ENCODE peak calls at places on chromosomes 2 and 18, in ten cellular contexts. One of them, this sample, is unnamed.

GRCh38 chr18:76462326-76462694 is 32.7 kb downstream of the ZNF516 start:
- DNase-seq in stomach: no peak
- DNase-seq in endothelial cell of umbilical vein: no peak
- DNase-seq in heart left ventricle: peak
- DNase-seq in Peyer's patch: peak
- DNase-seq in IMR-90: no peak
- DNase-seq in K562: peak
- DNase-seq in tibial nerve: no peak
- DNase-seq in body of pancreas: no peak
- DNase-seq in breast epithelium: no peak
- DNase-seq in this sample: no peak

GRCh38 chr18:76713432-76713831 is 108.9 kb upstream of the ZNF236 start:
- DNase-seq in IMR-90: no peak
- DNase-seq in heart left ventricle: no peak
- DNase-seq in stomach: no peak
- DNase-seq in endothelial cell of umbilical vein: no peak
- DNase-seq in breast epithelium: no peak
- DNase-seq in K562: no peak
- DNase-seq in tibial nerve: no peak
- DNase-seq in Peyer's patch: no peak
- DNase-seq in body of pancreas: no peak
- DNase-seq in this sample: peak

GRCh38 chr18:23099621-23100020 is 35.7 kb upstream of the CABLES1 start:
- DNase-seq in tibial nerve: no peak
- DNase-seq in body of pancreas: no peak
- DNase-seq in K562: no peak
- DNase-seq in IMR-90: no peak
- DNase-seq in stomach: peak
- DNase-seq in breast epithelium: peak
- DNase-seq in heart left ventricle: no peak
- DNase-seq in endothelial cell of umbilical vein: no peak
- DNase-seq in Peyer's patch: peak
- DNase-seq in this sample: no peak

GRCh38 chr2:38740851-38741541 is 10.2 kb downstream of the SRSF7 start:
- DNase-seq in Peyer's patch: no peak
- DNase-seq in IMR-90: peak
- DNase-seq in breast epithelium: peak
- DNase-seq in endothelial cell of umbilical vein: peak
- DNase-seq in body of pancreas: no peak
- DNase-seq in K562: peak
- DNase-seq in stomach: no peak
- DNase-seq in tibial nerve: no peak
- DNase-seq in heart left ventricle: no peak
- DNase-seq in this sample: peak

GRCh38 chr2:134275058-134275862 is 21.4 kb downstream of the MGAT5 start:
- DNase-seq in Peyer's patch: peak
- DNase-seq in heart left ventricle: no peak
- DNase-seq in tibial nerve: no peak
- DNase-seq in endothelial cell of umbilical vein: no peak
- DNase-seq in body of pancreas: no peak
- DNase-seq in IMR-90: no peak
- DNase-seq in stomach: no peak
- DNase-seq in K562: no peak
- DNase-seq in breast epithelium: no peak
- DNase-seq in this sample: no peak

GRCh38 chr18:39359636-39360035 is 1794.0 kb upstream of the CELF4 start:
- DNase-seq in breast epithelium: no peak
- DNase-seq in body of pancreas: no peak
- DNase-seq in K562: no peak
- DNase-seq in Peyer's patch: no peak
- DNase-seq in stomach: no peak
- DNase-seq in heart left ventricle: no peak
- DNase-seq in endothelial cell of umbilical vein: no peak
- DNase-seq in tibial nerve: no peak
- DNase-seq in IMR-90: no peak
- DNase-seq in this sample: no peak

GRCh38 chr18:64288446-64288845 is 139.6 kb upstream of the LINC00305 start:
- DNase-seq in heart left ventricle: no peak
- DNase-seq in body of pancreas: no peak
- DNase-seq in tibial nerve: no peak
- DNase-seq in Peyer's patch: no peak
- DNase-seq in endothelial cell of umbilical vein: no peak
- DNase-seq in breast epithelium: no peak
- DNase-seq in IMR-90: no peak
- DNase-seq in stomach: no peak
- DNase-seq in K562: no peak
- DNase-seq in this sample: no peak

GRCh38 chr18:76875390-76876330 is 53.3 kb downstream of the ZNF236 start:
- DNase-seq in heart left ventricle: no peak
- DNase-seq in Peyer's patch: peak
- DNase-seq in body of pancreas: peak
- DNase-seq in endothelial cell of umbilical vein: peak
- DNase-seq in K562: peak
- DNase-seq in IMR-90: peak
- DNase-seq in stomach: peak
- DNase-seq in breast epithelium: no peak
- DNase-seq in tibial nerve: no peak
- DNase-seq in this sample: no peak

GRCh38 chr18:38256366-38256765 is 690.8 kb upstream of the CELF4 start:
- DNase-seq in endothelial cell of umbilical vein: no peak
- DNase-seq in tibial nerve: no peak
- DNase-seq in breast epithelium: no peak
- DNase-seq in Peyer's patch: no peak
- DNase-seq in IMR-90: no peak
- DNase-seq in stomach: no peak
- DNase-seq in heart left ventricle: no peak
- DNase-seq in body of pancreas: no peak
- DNase-seq in K562: no peak
- DNase-seq in this sample: no peak

GRCh38 chr2:219294356-219295351 is 14.5 kb downstream of the PTPRN start:
- DNase-seq in Peyer's patch: peak
- DNase-seq in endothelial cell of umbilical vein: peak
- DNase-seq in K562: peak
- DNase-seq in tibial nerve: peak
- DNase-seq in stomach: peak
- DNase-seq in body of pancreas: peak
- DNase-seq in breast epithelium: peak
- DNase-seq in heart left ventricle: peak
- DNase-seq in IMR-90: peak
- DNase-seq in this sample: peak

GRCh38 chr18:9547767-9548166 is 66.6 kb downstream of the PPP4R1 start:
- DNase-seq in K562: no peak
- DNase-seq in stomach: no peak
- DNase-seq in body of pancreas: no peak
- DNase-seq in tibial nerve: no peak
- DNase-seq in heart left ventricle: no peak
- DNase-seq in breast epithelium: no peak
- DNase-seq in Peyer's patch: no peak
- DNase-seq in IMR-90: no peak
- DNase-seq in endothelial cell of umbilical vein: no peak
- DNase-seq in this sample: no peak

GRCh38 chr2:283996-284794 is 3.7 kb downstream of the ALKAL2 start:
- DNase-seq in K562: no peak
- DNase-seq in breast epithelium: no peak
- DNase-seq in stomach: no peak
- DNase-seq in endothelial cell of umbilical vein: no peak
- DNase-seq in IMR-90: peak
- DNase-seq in body of pancreas: no peak
- DNase-seq in heart left ventricle: no peak
- DNase-seq in tibial nerve: no peak
- DNase-seq in Peyer's patch: no peak
- DNase-seq in this sample: no peak

GRCh38 chr2:226760412-226761194 is 39.0 kb downstream of the IRS1 start:
- DNase-seq in stomach: no peak
- DNase-seq in endothelial cell of umbilical vein: no peak
- DNase-seq in tibial nerve: no peak
- DNase-seq in body of pancreas: no peak
- DNase-seq in heart left ventricle: no peak
- DNase-seq in breast epithelium: no peak
- DNase-seq in Peyer's patch: no peak
- DNase-seq in K562: no peak
- DNase-seq in IMR-90: peak
- DNase-seq in this sample: no peak

GRCh38 chr2:98582523-98582922 is 25.8 kb downstream of the COA5 start:
- DNase-seq in IMR-90: no peak
- DNase-seq in body of pancreas: no peak
- DNase-seq in Peyer's patch: no peak
- DNase-seq in stomach: no peak
- DNase-seq in breast epithelium: no peak
- DNase-seq in K562: no peak
- DNase-seq in endothelial cell of umbilical vein: no peak
- DNase-seq in heart left ventricle: no peak
- DNase-seq in tibial nerve: no peak
- DNase-seq in this sample: no peak

GRCh38 chr2:196991061-196991460 is 64.6 kb upstream of the PGAP1 start:
- DNase-seq in tibial nerve: no peak
- DNase-seq in IMR-90: no peak
- DNase-seq in K562: no peak
- DNase-seq in endothelial cell of umbilical vein: no peak
- DNase-seq in heart left ventricle: no peak
- DNase-seq in Peyer's patch: no peak
- DNase-seq in body of pancreas: no peak
- DNase-seq in stomach: no peak
- DNase-seq in breast epithelium: no peak
- DNase-seq in this sample: no peak

GRCh38 chr2:240640939-240641338 is 15.7 kb downstream of the GPR35 start:
- DNase-seq in stomach: peak
- DNase-seq in IMR-90: no peak
- DNase-seq in breast epithelium: no peak
- DNase-seq in body of pancreas: peak
- DNase-seq in Peyer's patch: no peak
- DNase-seq in K562: peak
- DNase-seq in heart left ventricle: peak
- DNase-seq in tibial nerve: no peak
- DNase-seq in endothelial cell of umbilical vein: no peak
- DNase-seq in this sample: no peak

GRCh38 chr2:122263746-122264145 is 508.3 kb downstream of the TSN start:
- DNase-seq in Peyer's patch: no peak
- DNase-seq in endothelial cell of umbilical vein: no peak
- DNase-seq in tibial nerve: no peak
- DNase-seq in IMR-90: no peak
- DNase-seq in K562: no peak
- DNase-seq in stomach: no peak
- DNase-seq in heart left ventricle: no peak
- DNase-seq in breast epithelium: no peak
- DNase-seq in body of pancreas: no peak
- DNase-seq in this sample: no peak

GRCh38 chr18:9876867-9877654 is 8.7 kb upstream of the TXNDC2 start:
- DNase-seq in body of pancreas: peak
- DNase-seq in heart left ventricle: no peak
- DNase-seq in tibial nerve: no peak
- DNase-seq in endothelial cell of umbilical vein: peak
- DNase-seq in stomach: no peak
- DNase-seq in Peyer's patch: no peak
- DNase-seq in breast epithelium: no peak
- DNase-seq in IMR-90: peak
- DNase-seq in K562: peak
- DNase-seq in this sample: no peak

GRCh38 chr2:28406276-28407096 is 13.8 kb downstream of the FOSL2 start:
- DNase-seq in body of pancreas: no peak
- DNase-seq in K562: no peak
- DNase-seq in Peyer's patch: peak
- DNase-seq in breast epithelium: peak
- DNase-seq in heart left ventricle: peak
- DNase-seq in endothelial cell of umbilical vein: peak
- DNase-seq in IMR-90: peak
- DNase-seq in tibial nerve: no peak
- DNase-seq in stomach: peak
- DNase-seq in this sample: no peak
- TF ChIP-seq POLR2A in body of pancreas: no peak
- TF ChIP-seq POLR2A in K562: no peak
- TF ChIP-seq POLR2A in Peyer's patch: no peak
- TF ChIP-seq POLR2A in breast epithelium: no peak
- TF ChIP-seq POLR2A in heart left ventricle: no peak
- TF ChIP-seq POLR2A in endothelial cell of umbilical vein: no peak
- TF ChIP-seq POLR2A in IMR-90: no peak
- TF ChIP-seq POLR2A in tibial nerve: no peak
- TF ChIP-seq POLR2A in stomach: no peak
- TF ChIP-seq POLR2A in this sample: no peak

DNA sequence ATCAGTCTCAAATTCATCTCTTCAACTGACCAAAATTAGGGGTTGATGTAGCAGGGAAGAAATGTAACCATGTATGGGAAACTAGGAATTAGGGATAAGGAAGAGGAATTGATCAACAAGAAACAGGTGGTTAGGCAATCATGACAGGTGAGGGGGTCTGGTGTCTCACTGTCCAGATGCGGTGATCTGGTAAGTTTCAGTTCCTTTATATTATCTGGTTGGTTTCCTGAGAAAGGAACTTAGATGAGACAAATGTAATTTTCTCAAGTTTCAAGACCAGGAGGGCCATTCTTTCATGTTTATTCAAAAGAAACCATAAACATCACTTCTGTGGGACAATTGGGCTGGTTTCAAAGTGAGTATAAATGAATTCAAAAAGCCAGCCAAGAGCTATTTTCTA is 306.2 kb upstream of the KCNJ3 start:
- DNase-seq in heart left ventricle: no peak
- DNase-seq in breast epithelium: no peak
- DNase-seq in stomach: no peak
- DNase-seq in endothelial cell of umbilical vein: no peak
- DNase-seq in Peyer's patch: no peak
- DNase-seq in IMR-90: no peak
- DNase-seq in K562: no peak
- DNase-seq in body of pancreas: no peak
- DNase-seq in tibial nerve: no peak
- DNase-seq in this sample: no peak
- H3K4me3 ChIP-seq in heart left ventricle: no peak
- H3K4me3 ChIP-seq in breast epithelium: no peak
- H3K4me3 ChIP-seq in stomach: no peak
- H3K4me3 ChIP-seq in endothelial cell of umbilical vein: no peak
- H3K4me3 ChIP-seq in Peyer's patch: no peak
- H3K4me3 ChIP-seq in IMR-90: no peak
- H3K4me3 ChIP-seq in K562: no peak
- H3K4me3 ChIP-seq in body of pancreas: no peak
- H3K4me3 ChIP-seq in tibial nerve: no peak
- H3K4me3 ChIP-seq in this sample: no peak

DNA sequence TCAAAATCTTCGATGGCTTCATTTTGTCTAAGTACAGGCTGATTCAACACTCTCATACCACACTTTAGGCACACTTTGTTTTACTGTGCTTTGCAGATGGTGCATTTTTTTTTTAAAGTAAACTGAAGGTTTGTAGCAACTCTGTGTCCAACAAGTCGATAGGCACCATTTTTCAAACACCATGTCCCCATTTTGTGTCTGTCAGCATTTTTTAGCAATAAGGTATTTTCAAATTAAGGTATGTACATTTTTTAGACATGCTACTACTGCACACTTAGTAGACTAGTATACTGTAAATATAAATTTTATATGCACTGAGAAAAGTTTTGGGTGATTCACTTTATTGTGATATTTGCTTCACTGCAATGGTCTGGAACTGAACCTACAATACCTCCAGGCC is 44.4 kb downstream of the ORC4 start:
- DNase-seq in endothelial cell of umbilical vein: no peak
- DNase-seq in stomach: no peak
- DNase-seq in K562: no peak
- DNase-seq in tibial nerve: no peak
- DNase-seq in body of pancreas: no peak
- DNase-seq in IMR-90: no peak
- DNase-seq in Peyer's patch: no peak
- DNase-seq in heart left ventricle: no peak
- DNase-seq in breast epithelium: no peak
- DNase-seq in this sample: no peak
- TF ChIP-seq CTCF in endothelial cell of umbilical vein: no peak
- TF ChIP-seq CTCF in stomach: no peak
- TF ChIP-seq CTCF in K562: no peak
- TF ChIP-seq CTCF in tibial nerve: no peak
- TF ChIP-seq CTCF in body of pancreas: no peak
- TF ChIP-seq CTCF in IMR-90: no peak
- TF ChIP-seq CTCF in Peyer's patch: no peak
- TF ChIP-seq CTCF in heart left ventricle: no peak
- TF ChIP-seq CTCF in breast epithelium: no peak
- TF ChIP-seq CTCF in this sample: no peak

GRCh38 chr2:11539317-11540147 is 5.7 kb downstream of the GREB1 start:
- DNase-seq in body of pancreas: peak
- DNase-seq in IMR-90: no peak
- DNase-seq in stomach: peak
- DNase-seq in K562: no peak
- DNase-seq in endothelial cell of umbilical vein: no peak
- DNase-seq in Peyer's patch: no peak
- DNase-seq in breast epithelium: peak
- DNase-seq in heart left ventricle: no peak
- DNase-seq in tibial nerve: peak
- DNase-seq in this sample: no peak
- TF ChIP-seq POLR2A in body of pancreas: peak
- TF ChIP-seq POLR2A in IMR-90: no peak
- TF ChIP-seq POLR2A in stomach: no peak
- TF ChIP-seq POLR2A in K562: no peak
- TF ChIP-seq POLR2A in endothelial cell of umbilical vein: no peak
- TF ChIP-seq POLR2A in Peyer's patch: no peak
- TF ChIP-seq POLR2A in breast epithelium: no peak
- TF ChIP-seq POLR2A in heart left ventricle: no peak
- TF ChIP-seq POLR2A in tibial nerve: no peak
- TF ChIP-seq POLR2A in this sample: no peak